ENCODE peak calls at places on chromosomes 5 and 9, in ten cellular contexts. J is fibroblast of the aortic adventitia; T is CD8-positive, alpha-beta T cell; D is tibial nerve; P is heart left ventricle; X is body of pancreas; V is CD8-positive, alpha-beta memory T cell; C is endodermal cell; K is bronchial epithelial cell; A is AG10803. Y is an unnamed sample.

GRCh38 chr5:7856855-7857254 is 5.9 kb upstream of the CFAP90 start:
- DNase-seq in J (peak), T (no peak), D (no peak), P (peak), X (peak), V (peak), C (peak), K (peak), A (peak), Y (no peak)

GRCh38 chr5:89473196-89473595 is 590.2 kb upstream of the MEF2C start:
- DNase-seq in J (peak), T (no peak), D (no peak), P (no peak), X (no peak), V (no peak), C (no peak), K (peak), A (peak), Y (peak)

GRCh38 chr9:130078547-130078946 is 24.8 kb downstream of the GPR107 start:
- DNase-seq in J (no peak), T (no peak), D (no peak), P (no peak), X (no peak), V (no peak), C (no peak), K (no peak), A (no peak), Y (no peak)

GRCh38 chr5:169064093-169064492 is 236.8 kb downstream of the SLIT3 start:
- DNase-seq in J (peak), T (no peak), D (peak), P (no peak), X (peak), V (no peak), C (peak), K (no peak), A (peak), Y (no peak)

GRCh38 chr5:124948754-124949275 is 202.4 kb upstream of the ZNF608 start:
- DNase-seq in J (no peak), T (no peak), D (no peak), P (no peak), X (no peak), V (no peak), C (no peak), K (no peak), A (no peak), Y (no peak)

GRCh38 chr5:132774406-132774805 is 2.6 kb downstream of the SEPTIN8 start:
- DNase-seq in J (no peak), T (no peak), D (no peak), P (no peak), X (no peak), V (no peak), C (no peak), K (no peak), A (no peak), Y (no peak)

GRCh38 chr5:132226516-132227234 is 978 bp downstream of the P4HA2 start:
- DNase-seq in J (peak), T (no peak), D (no peak), P (peak), X (peak), V (no peak), C (no peak), K (no peak), A (peak), Y (no peak)

GRCh38 chr5:150514708-150515211 is 6.8 kb downstream of the NDST1 start:
- DNase-seq in J (peak), T (no peak), D (no peak), P (no peak), X (peak), V (no peak), C (no peak), K (peak), A (peak), Y (no peak)

GRCh38 chr9:137749511-137749910 is 128.1 kb upstream of the CACNA1B start:
- DNase-seq in J (no peak), T (no peak), D (no peak), P (no peak), X (no peak), V (no peak), C (no peak), K (no peak), A (no peak), Y (no peak)

GRCh38 chr5:154818459-154819116 is 31.8 kb downstream of the FAXDC2 start:
- DNase-seq in J (no peak), T (no peak), D (no peak), P (no peak), X (no peak), V (no peak), C (no peak), K (no peak), A (no peak), Y (no peak)

GRCh38 chr9:104304925-104305324 is 199.1 kb upstream of the OR13F1 start:
- DNase-seq in J (no peak), T (no peak), D (no peak), P (no peak), X (no peak), V (no peak), C (peak), K (no peak), A (no peak), Y (no peak)

GRCh38 chr9:131330814-131331600 is 41.5 kb downstream of the PLPP7 start:
- DNase-seq in J (no peak), T (no peak), D (no peak), P (peak), X (no peak), V (no peak), C (peak), K (no peak), A (no peak), Y (no peak)

GRCh38 chr9:94622087-94622486 is 17.2 kb downstream of the FBP1 start:
- DNase-seq in J (no peak), T (no peak), D (no peak), P (no peak), X (no peak), V (no peak), C (no peak), K (no peak), A (no peak), Y (no peak)

GRCh38 chr5:180522350-180522749 is 28.2 kb downstream of the CNOT6 start:
- DNase-seq in J (no peak), T (no peak), D (no peak), P (no peak), X (no peak), V (no peak), C (no peak), K (no peak), A (peak), Y (no peak)

GRCh38 chr5:134586866-134587524 is 45.6 kb downstream of the SAR1B start:
- DNase-seq in J (peak), T (peak), D (peak), P (peak), X (peak), V (peak), C (peak), K (peak), A (peak), Y (peak)

GRCh38 chr9:132146015-132146414 is 15.8 kb upstream of the NTNG2 start:
- DNase-seq in J (no peak), T (no peak), D (no peak), P (no peak), X (no peak), V (no peak), C (no peak), K (no peak), A (no peak), Y (no peak)

GRCh38 chr5:54692631-54693030 is 175.1 kb downstream of the SNX18 start:
- DNase-seq in J (no peak), T (no peak), D (no peak), P (no peak), X (no peak), V (no peak), C (no peak), K (no peak), A (no peak), Y (no peak)

GRCh38 chr9:88535226-88535931 is 401 bp downstream of the NXNL2 start:
- DNase-seq in J (no peak), T (no peak), D (no peak), P (no peak), X (peak), V (no peak), C (no peak), K (no peak), A (no peak), Y (no peak)

GRCh38 chr5:171997011-171997410 is 9.4 kb downstream of the FBXW11 start:
- DNase-seq in J (no peak), T (no peak), D (no peak), P (no peak), X (no peak), V (no peak), C (no peak), K (no peak), A (no peak), Y (no peak)

GRCh38 chr9:18638448-18639249 is 164.7 kb downstream of the ADAMTSL1 start:
- DNase-seq in J (peak), T (no peak), D (no peak), P (no peak), X (no peak), V (no peak), C (no peak), K (no peak), A (peak), Y (no peak)

GRCh38 chr5:33675958-33676464 is 215.8 kb downstream of the ADAMTS12 start:
- DNase-seq in J (no peak), T (no peak), D (no peak), P (no peak), X (no peak), V (no peak), C (no peak), K (no peak), A (no peak), Y (no peak)

GRCh38 chr5:143505934-143506333 is 102.4 kb upstream of the NR3C1 start:
- DNase-seq in J (no peak), T (no peak), D (no peak), P (no peak), X (no peak), V (no peak), C (no peak), K (no peak), A (no peak), Y (no peak)

GRCh38 chr9:92947268-92948031 is at the start of gene FGD3:
- DNase-seq in J (no peak), T (peak), D (no peak), P (peak), X (peak), V (peak), C (peak), K (no peak), A (no peak), Y (no peak)

GRCh38 chr9:36492849-36493248 is 79.8 kb upstream of the MELK start:
- DNase-seq in J (peak), T (no peak), D (no peak), P (no peak), X (no peak), V (peak), C (no peak), K (no peak), A (peak), Y (no peak)

GRCh38 chr5:65070026-65070425 is 301.3 kb downstream of the CWC27 start:
- DNase-seq in J (no peak), T (no peak), D (no peak), P (no peak), X (no peak), V (no peak), C (no peak), K (no peak), A (no peak), Y (no peak)

GRCh38 chr9:36301227-36301626 is 43.0 kb upstream of the GNE start:
- DNase-seq in J (no peak), T (no peak), D (no peak), P (no peak), X (no peak), V (no peak), C (no peak), K (no peak), A (no peak), Y (no peak)

GRCh38 chr5:69368458-69369368 is 607 bp downstream of the AK6 start:
- DNase-seq in J (peak), T (no peak), D (peak), P (no peak), X (no peak), V (peak), C (no peak), K (peak), A (no peak), Y (peak)

GRCh38 chr9:73152953-73153352 is 1.3 kb downstream of the ANXA1 start:
- DNase-seq in J (peak), T (no peak), D (no peak), P (no peak), X (no peak), V (peak), C (no peak), K (peak), A (peak), Y (no peak)

GRCh38 chr9:37455884-37456647 is 9.2 kb downstream of the ZBTB5 start:
- DNase-seq in J (no peak), T (no peak), D (no peak), P (no peak), X (no peak), V (no peak), C (no peak), K (peak), A (no peak), Y (no peak)

GRCh38 chr5:176744584-176744965 is 65.8 kb upstream of the UNC5A start:
- DNase-seq in J (no peak), T (no peak), D (no peak), P (no peak), X (no peak), V (no peak), C (peak), K (no peak), A (no peak), Y (no peak)

GRCh38 chr9:128781186-128782070 is 5.6 kb upstream of the TBC1D13 start:
- DNase-seq in J (no peak), T (no peak), D (no peak), P (no peak), X (no peak), V (no peak), C (no peak), K (no peak), A (no peak), Y (no peak)
- H3K4me3 ChIP-seq in J (no peak), T (no peak), D (no peak), P (no peak), X (no peak), V (no peak), C (no peak), K (no peak), A (no peak), Y (no peak)

GRCh38 chr5:40914835-40915234 is 5.5 kb downstream of the C7 start:
- DNase-seq in J (peak), T (no peak), D (no peak), P (no peak), X (no peak), V (no peak), C (no peak), K (no peak), A (peak), Y (peak)
- H3K4me3 ChIP-seq in J (no peak), T (no peak), D (no peak), P (no peak), X (no peak), V (no peak), C (no peak), K (no peak), A (no peak), Y (peak)

GRCh38 chr9:21551401-21551800 is 69.3 kb upstream of the IFNE start:
- DNase-seq in J (peak), T (no peak), D (no peak), P (no peak), X (no peak), V (no peak), C (no peak), K (no peak), A (no peak), Y (no peak)

GRCh38 chr9:21550392-21550791 is 68.3 kb upstream of the IFNE start:
- DNase-seq in J (no peak), T (no peak), D (no peak), P (no peak), X (no peak), V (no peak), C (no peak), K (no peak), A (no peak), Y (no peak)

GRCh38 chr9:21549251-21549765 is 67.2 kb upstream of the IFNE start:
- DNase-seq in J (peak), T (no peak), D (no peak), P (no peak), X (peak), V (no peak), C (no peak), K (peak), A (peak), Y (peak)

GRCh38 chr9:21552244-21552825 is 70.2 kb upstream of the IFNE start:
- DNase-seq in J (no peak), T (no peak), D (no peak), P (no peak), X (no peak), V (no peak), C (no peak), K (no peak), A (no peak), Y (no peak)

DNA sequence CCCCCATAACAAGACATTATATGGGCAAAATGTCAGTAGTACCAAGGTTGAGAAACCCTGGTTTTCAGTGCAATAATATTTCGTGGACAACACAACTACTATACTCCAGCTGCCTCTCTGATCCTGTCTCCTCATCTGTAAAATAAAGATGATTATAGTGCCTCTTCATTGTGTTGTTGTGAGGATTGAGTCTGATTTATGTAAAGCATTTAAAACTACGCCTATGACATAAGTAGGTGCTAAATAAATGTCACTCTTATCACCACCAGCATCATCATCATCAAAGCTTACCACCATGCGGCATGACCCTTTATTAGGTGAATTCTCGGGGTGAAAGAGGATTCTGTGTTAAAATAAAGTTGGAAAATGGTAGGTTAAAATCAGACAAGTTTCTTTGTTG is 67.8 kb upstream of the IFNE start:
- DNase-seq in J (no peak), T (no peak), D (no peak), P (no peak), X (no peak), V (no peak), C (no peak), K (no peak), A (no peak), Y (no peak)
- H3K4me3 ChIP-seq in J (peak), T (no peak), D (no peak), P (no peak), X (no peak), V (no peak), C (no peak), K (peak), A (no peak), Y (no peak)

GRCh38 chr9:134360897-134361296 is 34.6 kb downstream of the RXRA start:
- DNase-seq in J (peak), T (no peak), D (no peak), P (peak), X (peak), V (no peak), C (no peak), K (no peak), A (peak), Y (no peak)
- H3K4me3 ChIP-seq in J (no peak), T (no peak), D (no peak), P (no peak), X (no peak), V (no peak), C (no peak), K (no peak), A (no peak), Y (no peak)

DNA sequence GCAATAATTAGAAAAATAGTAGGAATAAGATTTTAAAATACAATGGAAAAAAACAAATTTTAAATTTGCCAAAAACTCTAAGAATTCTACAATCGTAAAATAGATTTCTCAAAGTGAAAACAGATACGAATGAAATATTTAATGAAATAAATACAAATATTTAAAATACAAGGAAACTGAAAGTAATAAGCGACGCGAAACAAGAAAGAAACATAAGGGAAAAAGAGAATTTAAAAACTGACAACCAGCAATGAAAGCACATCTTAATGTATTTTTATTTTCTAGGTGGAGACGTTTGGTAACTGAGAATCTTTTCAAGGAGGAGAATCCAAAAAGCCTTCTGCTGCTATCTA is 1.0 kb downstream of the ANXA2R start:
- DNase-seq in J (no peak), T (no peak), D (no peak), P (no peak), X (no peak), V (no peak), C (no peak), K (no peak), A (no peak), Y (no peak)
- H3K4me3 ChIP-seq in J (peak), T (peak), D (peak), P (no peak), X (no peak), V (peak), C (peak), K (no peak), A (peak), Y (peak)

GRCh38 chr9:114155263-114155966 is at the start of gene COL27A1:
- DNase-seq in J (peak), T (peak), D (peak), P (peak), X (peak), V (peak), C (peak), K (peak), A (peak), Y (no peak)
- H3K4me3 ChIP-seq in J (peak), T (peak), D (peak), P (peak), X (peak), V (peak), C (peak), K (peak), A (peak), Y (peak)

GRCh38 chr5:76175051-76175666 is 92.0 kb downstream of the SV2C start:
- DNase-seq in J (peak), T (peak), D (peak), P (peak), X (peak), V (peak), C (peak), K (peak), A (peak), Y (no peak)

GRCh38 chr5:76177974-76178373 is 94.8 kb downstream of the SV2C start:
- DNase-seq in J (no peak), T (no peak), D (no peak), P (no peak), X (no peak), V (no peak), C (no peak), K (no peak), A (no peak), Y (no peak)

GRCh38 chr5:76178913-76179312 is 95.7 kb downstream of the SV2C start:
- DNase-seq in J (no peak), T (no peak), D (no peak), P (no peak), X (no peak), V (no peak), C (no peak), K (no peak), A (no peak), Y (no peak)

GRCh38 chr5:76174101-76174500 is 90.9 kb downstream of the SV2C start:
- DNase-seq in J (no peak), T (no peak), D (no peak), P (no peak), X (no peak), V (no peak), C (no peak), K (no peak), A (no peak), Y (no peak)

DNA sequence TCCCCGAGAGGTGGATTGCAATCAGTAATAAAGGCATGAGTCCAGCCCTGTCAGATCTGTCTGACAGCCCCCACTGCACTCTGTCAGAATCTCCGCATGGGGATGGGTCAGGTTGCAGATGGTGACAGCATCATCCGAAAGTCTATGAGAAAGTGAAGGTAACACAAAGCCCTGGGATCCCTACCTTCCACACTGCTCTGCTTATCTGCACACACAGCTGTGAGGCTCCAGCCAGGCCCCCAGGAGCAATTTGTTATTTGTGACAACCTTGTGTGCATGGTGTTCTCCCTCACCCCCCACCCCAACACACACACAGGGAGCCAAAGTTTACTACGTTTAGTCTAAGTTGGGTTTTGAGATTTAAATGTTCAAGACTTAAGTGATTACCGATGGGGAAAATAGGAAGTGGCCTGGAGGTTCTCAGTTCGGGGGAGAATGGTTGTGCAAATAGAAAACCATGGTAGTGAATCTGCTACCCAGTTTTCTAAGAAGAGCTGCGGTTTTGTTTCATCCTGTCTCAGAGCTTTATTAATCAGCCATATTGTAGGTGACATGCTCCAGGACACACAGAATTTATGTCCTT is 92.7 kb downstream of the SV2C start:
- DNase-seq in J (no peak), T (no peak), D (no peak), P (no peak), X (no peak), V (peak), C (no peak), K (no peak), A (no peak), Y (no peak)
- H3K4me3 ChIP-seq in J (no peak), T (no peak), D (no peak), P (no peak), X (no peak), V (peak), C (no peak), K (no peak), A (no peak), Y (no peak)

Y was measured in skeletal muscle cell.